ENCODE peak calls at places on chromosomes 1 and 21, in seven cellular contexts. One of them, this sample, is unnamed.

GRCh38 chr1:172408958-172409357 is 11.5 kb upstream of the C1orf105 start:
- DNase-seq in psoas muscle: no peak
- DNase-seq in SJCRH30: no peak
- DNase-seq in transverse colon: no peak
- DNase-seq in uterus: no peak
- DNase-seq in CD8-positive, alpha-beta memory T cell: no peak
- DNase-seq in colonic mucosa: no peak
- DNase-seq in this sample: no peak

GRCh38 chr1:225896937-225897549 is 8.1 kb upstream of the LEFTY1 start:
- DNase-seq in psoas muscle: peak; percentile 35
- DNase-seq in SJCRH30: peak; percentile 33
- DNase-seq in transverse colon: peak; percentile 77
- DNase-seq in uterus: no peak
- DNase-seq in CD8-positive, alpha-beta memory T cell: peak; percentile 46
- DNase-seq in colonic mucosa: peak; percentile 85
- DNase-seq in this sample: no peak

GRCh38 chr1:38615680-38616079 is 243.9 kb downstream of the RRAGC start:
- DNase-seq in psoas muscle: no peak
- DNase-seq in SJCRH30: no peak
- DNase-seq in transverse colon: no peak
- DNase-seq in uterus: no peak
- DNase-seq in CD8-positive, alpha-beta memory T cell: no peak
- DNase-seq in colonic mucosa: no peak
- DNase-seq in this sample: no peak

GRCh38 chr1:30140566-30140965 is 582.8 kb downstream of the MATN1 start:
- DNase-seq in psoas muscle: no peak
- DNase-seq in SJCRH30: no peak
- DNase-seq in transverse colon: no peak
- DNase-seq in uterus: no peak
- DNase-seq in CD8-positive, alpha-beta memory T cell: no peak
- DNase-seq in colonic mucosa: no peak
- DNase-seq in this sample: no peak

GRCh38 chr1:36708587-36708986 is 225.9 kb upstream of the CSF3R start:
- DNase-seq in psoas muscle: no peak
- DNase-seq in SJCRH30: no peak
- DNase-seq in transverse colon: no peak
- DNase-seq in uterus: no peak
- DNase-seq in CD8-positive, alpha-beta memory T cell: no peak
- DNase-seq in colonic mucosa: no peak
- DNase-seq in this sample: no peak

GRCh38 chr1:214574598-214575411 is 23.4 kb upstream of the PTPN14 start:
- DNase-seq in psoas muscle: no peak
- DNase-seq in SJCRH30: no peak
- DNase-seq in transverse colon: no peak
- DNase-seq in uterus: no peak
- DNase-seq in CD8-positive, alpha-beta memory T cell: no peak
- DNase-seq in colonic mucosa: no peak
- DNase-seq in this sample: no peak

GRCh38 chr1:243266231-243266630 is 10.4 kb downstream of the SDCCAG8 start:
- DNase-seq in psoas muscle: no peak
- DNase-seq in SJCRH30: no peak
- DNase-seq in transverse colon: no peak
- DNase-seq in uterus: no peak
- DNase-seq in CD8-positive, alpha-beta memory T cell: no peak
- DNase-seq in colonic mucosa: no peak
- DNase-seq in this sample: no peak

GRCh38 chr1:50702395-50702794 is 257.7 kb downstream of the FAF1 start:
- DNase-seq in psoas muscle: no peak
- DNase-seq in SJCRH30: peak; percentile 24
- DNase-seq in transverse colon: no peak
- DNase-seq in uterus: no peak
- DNase-seq in CD8-positive, alpha-beta memory T cell: no peak
- DNase-seq in colonic mucosa: no peak
- DNase-seq in this sample: no peak

GRCh38 chr1:147225193-147225730 is at the start of gene FMO5:
- DNase-seq in psoas muscle: peak; percentile 83
- DNase-seq in SJCRH30: peak; percentile 43
- DNase-seq in transverse colon: peak; percentile 77
- DNase-seq in uterus: peak; percentile 80
- DNase-seq in CD8-positive, alpha-beta memory T cell: peak; percentile 44
- DNase-seq in colonic mucosa: peak; percentile 83
- DNase-seq in this sample: peak; percentile 85

GRCh38 chr1:13593511-13594131 is 10.0 kb downstream of the PDPN start:
- DNase-seq in psoas muscle: peak; percentile 82
- DNase-seq in SJCRH30: no peak
- DNase-seq in transverse colon: peak; percentile 26
- DNase-seq in uterus: peak; percentile 69
- DNase-seq in CD8-positive, alpha-beta memory T cell: no peak
- DNase-seq in colonic mucosa: peak; percentile 24
- DNase-seq in this sample: no peak

GRCh38 chr1:164777518-164777917 is 218.5 kb downstream of the PBX1 start:
- DNase-seq in psoas muscle: no peak
- DNase-seq in SJCRH30: no peak
- DNase-seq in transverse colon: no peak
- DNase-seq in uterus: no peak
- DNase-seq in CD8-positive, alpha-beta memory T cell: no peak
- DNase-seq in colonic mucosa: no peak
- DNase-seq in this sample: no peak

GRCh38 chr1:2375246-2375922 is 16.0 kb downstream of the MORN1 start:
- DNase-seq in psoas muscle: peak; percentile 28
- DNase-seq in SJCRH30: no peak
- DNase-seq in transverse colon: peak; percentile 2
- DNase-seq in uterus: no peak
- DNase-seq in CD8-positive, alpha-beta memory T cell: no peak
- DNase-seq in colonic mucosa: no peak
- DNase-seq in this sample: peak; percentile 4

GRCh38 chr1:34786521-34787325 is 5.7 kb downstream of the GJB3 start:
- DNase-seq in psoas muscle: peak; percentile 67
- DNase-seq in SJCRH30: peak; percentile 84
- DNase-seq in transverse colon: peak; percentile 86
- DNase-seq in uterus: peak; percentile 33
- DNase-seq in CD8-positive, alpha-beta memory T cell: peak; percentile 27
- DNase-seq in colonic mucosa: peak; percentile 87
- DNase-seq in this sample: peak; percentile 72

GRCh38 chr1:23530089-23530749 is 814 bp downstream of the E2F2 start:
- DNase-seq in psoas muscle: no peak
- DNase-seq in SJCRH30: no peak
- DNase-seq in transverse colon: peak; percentile 38
- DNase-seq in uterus: no peak
- DNase-seq in CD8-positive, alpha-beta memory T cell: no peak
- DNase-seq in colonic mucosa: no peak
- DNase-seq in this sample: no peak

GRCh38 chr1:6208723-6209660 is 3.1 kb downstream of the RNF207 start:
- DNase-seq in psoas muscle: peak; percentile 74
- DNase-seq in SJCRH30: no peak
- DNase-seq in transverse colon: peak; percentile 54
- DNase-seq in uterus: no peak
- DNase-seq in CD8-positive, alpha-beta memory T cell: no peak
- DNase-seq in colonic mucosa: peak; percentile 37
- DNase-seq in this sample: peak; percentile 84

GRCh38 chr1:77347646-77348045 is 65.8 kb downstream of the AK5 start:
- DNase-seq in psoas muscle: no peak
- DNase-seq in SJCRH30: no peak
- DNase-seq in transverse colon: no peak
- DNase-seq in uterus: no peak
- DNase-seq in CD8-positive, alpha-beta memory T cell: no peak
- DNase-seq in colonic mucosa: no peak
- DNase-seq in this sample: no peak

GRCh38 chr1:230458509-230458908 is 32.4 kb upstream of the PGBD5 start:
- DNase-seq in psoas muscle: no peak
- DNase-seq in SJCRH30: no peak
- DNase-seq in transverse colon: no peak
- DNase-seq in uterus: no peak
- DNase-seq in CD8-positive, alpha-beta memory T cell: no peak
- DNase-seq in colonic mucosa: no peak
- DNase-seq in this sample: no peak

GRCh38 chr1:54980046-54980527 is 341 bp upstream of the TMEM61 start:
- DNase-seq in psoas muscle: no peak
- DNase-seq in SJCRH30: no peak
- DNase-seq in transverse colon: no peak
- DNase-seq in uterus: no peak
- DNase-seq in CD8-positive, alpha-beta memory T cell: no peak
- DNase-seq in colonic mucosa: no peak
- DNase-seq in this sample: no peak

GRCh38 chr21:41121785-41122415 is 46.1 kb upstream of the BACE2 start:
- DNase-seq in psoas muscle: peak; percentile 81
- DNase-seq in SJCRH30: peak; percentile 78
- DNase-seq in transverse colon: peak; percentile 90
- DNase-seq in uterus: peak; percentile 77
- DNase-seq in CD8-positive, alpha-beta memory T cell: no peak
- DNase-seq in colonic mucosa: peak; percentile 93
- DNase-seq in this sample: peak; percentile 84

GRCh38 chr1:42436794-42437458 is 18.9 kb downstream of the ZMYND12 start:
- DNase-seq in psoas muscle: no peak
- DNase-seq in SJCRH30: peak; percentile 30
- DNase-seq in transverse colon: no peak
- DNase-seq in uterus: no peak
- DNase-seq in CD8-positive, alpha-beta memory T cell: no peak
- DNase-seq in colonic mucosa: no peak
- DNase-seq in this sample: no peak

GRCh38 chr1:10446790-10447422 is 2.9 kb upstream of the CORT start:
- DNase-seq in psoas muscle: no peak
- DNase-seq in SJCRH30: no peak
- DNase-seq in transverse colon: no peak
- DNase-seq in uterus: no peak
- DNase-seq in CD8-positive, alpha-beta memory T cell: no peak
- DNase-seq in colonic mucosa: no peak
- DNase-seq in this sample: no peak

GRCh38 chr1:31413405-31414005 is 492 bp downstream of the SERINC2 start:
- DNase-seq in psoas muscle: peak; percentile 95
- DNase-seq in SJCRH30: peak; percentile 87
- DNase-seq in transverse colon: peak; percentile 90
- DNase-seq in uterus: peak; percentile 35
- DNase-seq in CD8-positive, alpha-beta memory T cell: no peak
- DNase-seq in colonic mucosa: peak; percentile 93
- DNase-seq in this sample: peak; percentile 77
- H3K27ac ChIP-seq in psoas muscle: peak overlapping the region; percentile 94
- H3K27ac ChIP-seq in SJCRH30: peak overlapping the region; percentile 89
- H3K27ac ChIP-seq in transverse colon: peak overlapping the region; percentile 97
- H3K27ac ChIP-seq in uterus: no peak overlapping the region
- H3K27ac ChIP-seq in CD8-positive, alpha-beta memory T cell: no peak overlapping the region
- H3K27ac ChIP-seq in colonic mucosa: peak overlapping the region; percentile 84
- H3K27ac ChIP-seq in this sample: no peak overlapping the region

DNA sequence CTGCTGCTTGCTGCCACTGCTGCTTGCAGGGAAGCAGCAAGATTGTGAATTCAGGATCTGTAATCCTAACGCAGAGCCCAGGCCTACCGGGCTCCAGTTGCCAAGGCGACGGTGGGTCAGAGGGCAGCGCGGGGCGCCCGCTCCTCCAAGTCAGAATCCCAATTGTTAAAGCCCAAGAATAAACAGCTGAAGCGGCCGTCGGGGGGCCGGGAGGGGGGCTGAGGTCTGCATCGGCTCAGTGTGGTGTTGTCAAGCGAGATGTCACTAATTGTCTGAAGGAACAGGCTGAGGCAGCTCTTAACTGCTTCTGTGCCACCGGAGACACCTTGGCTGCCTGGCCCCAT is 36.8 kb downstream of the AHDC1 start:
- DNase-seq in psoas muscle: no peak
- DNase-seq in SJCRH30: no peak
- DNase-seq in transverse colon: no peak
- DNase-seq in uterus: peak; percentile 33
- DNase-seq in CD8-positive, alpha-beta memory T cell: no peak
- DNase-seq in colonic mucosa: no peak
- DNase-seq in this sample: no peak
- H3K4me1 ChIP-seq in psoas muscle: peaks cover 94% of the 10 kb centered on the region
- H3K4me1 ChIP-seq in SJCRH30: peaks cover 67% of the 10 kb centered on the region
- H3K4me1 ChIP-seq in transverse colon: peaks cover 72% of the 10 kb centered on the region
- H3K4me1 ChIP-seq in uterus: peaks cover 33% of the 10 kb centered on the region
- H3K4me1 ChIP-seq in CD8-positive, alpha-beta memory T cell: peaks cover 36% of the 10 kb centered on the region
- H3K4me1 ChIP-seq in colonic mucosa: peaks cover 37% of the 10 kb centered on the region
- H3K4me1 ChIP-seq in this sample: peaks cover 70% of the 10 kb centered on the region

GRCh38 chr1:240691521-240692338 is 79.8 kb upstream of the GREM2 start:
- DNase-seq in psoas muscle: peak; percentile 77
- DNase-seq in SJCRH30: peak; percentile 49
- DNase-seq in transverse colon: peak; percentile 19
- DNase-seq in uterus: peak; percentile 22
- DNase-seq in CD8-positive, alpha-beta memory T cell: no peak
- DNase-seq in colonic mucosa: peak; percentile 35
- DNase-seq in this sample: no peak
- H3K4me3 ChIP-seq in psoas muscle: no peak overlapping the region
- H3K4me3 ChIP-seq in SJCRH30: no peak overlapping the region
- H3K4me3 ChIP-seq in transverse colon: no peak overlapping the region
- H3K4me3 ChIP-seq in uterus: no peak overlapping the region
- H3K4me3 ChIP-seq in CD8-positive, alpha-beta memory T cell: no peak overlapping the region
- H3K4me3 ChIP-seq in colonic mucosa: no peak overlapping the region
- H3K4me3 ChIP-seq in this sample: no peak overlapping the region

GRCh38 chr1:47921935-47922415 is 75.2 kb downstream of the TRABD2B start:
- DNase-seq in psoas muscle: no peak
- DNase-seq in SJCRH30: no peak
- DNase-seq in transverse colon: no peak
- DNase-seq in uterus: no peak
- DNase-seq in CD8-positive, alpha-beta memory T cell: no peak
- DNase-seq in colonic mucosa: no peak
- DNase-seq in this sample: no peak

GRCh38 chr1:47915677-47916353 is 81.4 kb downstream of the TRABD2B start:
- DNase-seq in psoas muscle: no peak
- DNase-seq in SJCRH30: peak; percentile 82
- DNase-seq in transverse colon: no peak
- DNase-seq in uterus: no peak
- DNase-seq in CD8-positive, alpha-beta memory T cell: no peak
- DNase-seq in colonic mucosa: no peak
- DNase-seq in this sample: no peak

GRCh38 chr1:47918257-47918867 is 78.8 kb downstream of the TRABD2B start:
- DNase-seq in psoas muscle: no peak
- DNase-seq in SJCRH30: peak; percentile 46
- DNase-seq in transverse colon: no peak
- DNase-seq in uterus: no peak
- DNase-seq in CD8-positive, alpha-beta memory T cell: no peak
- DNase-seq in colonic mucosa: no peak
- DNase-seq in this sample: no peak

GRCh38 chr1:47917696-47918095 is 79.5 kb downstream of the TRABD2B start:
- DNase-seq in psoas muscle: no peak
- DNase-seq in SJCRH30: no peak
- DNase-seq in transverse colon: no peak
- DNase-seq in uterus: no peak
- DNase-seq in CD8-positive, alpha-beta memory T cell: no peak
- DNase-seq in colonic mucosa: no peak
- DNase-seq in this sample: no peak

DNA sequence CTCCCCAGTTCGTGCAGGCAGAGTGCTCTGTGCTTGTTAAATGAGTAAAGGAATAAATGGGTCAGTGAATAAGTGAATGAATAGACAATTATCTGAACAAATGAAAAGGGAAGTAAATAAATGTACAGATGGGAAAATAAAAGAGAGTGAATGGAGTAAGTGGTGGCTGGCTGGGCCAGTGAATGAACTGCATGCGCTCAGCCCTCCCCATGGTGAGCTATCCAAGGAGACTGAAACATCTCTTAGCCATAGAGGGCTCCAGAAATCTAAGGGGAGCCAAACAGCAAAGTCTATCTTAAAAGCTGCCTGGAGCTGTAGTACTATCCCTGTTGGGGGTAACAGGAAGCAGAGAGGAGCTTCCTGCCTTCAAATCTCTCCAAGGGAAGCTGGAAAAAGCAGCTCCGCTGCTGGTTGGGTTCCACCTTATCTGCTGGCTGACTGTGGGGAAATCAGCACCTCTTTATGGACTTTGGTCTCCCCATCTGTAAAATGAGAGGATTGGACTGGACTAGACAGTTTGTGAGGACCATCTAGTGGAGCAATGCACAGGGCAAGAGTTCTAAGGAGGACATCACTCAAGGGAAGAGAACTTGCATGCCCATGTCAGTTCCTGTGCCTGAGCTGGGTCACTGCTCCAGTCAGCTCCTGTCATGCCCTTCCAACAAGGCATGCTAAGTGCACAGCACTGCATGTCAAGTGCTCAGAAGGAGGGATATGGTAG is 77.9 kb downstream of the TRABD2B start:
- DNase-seq in psoas muscle: no peak
- DNase-seq in SJCRH30: no peak
- DNase-seq in transverse colon: no peak
- DNase-seq in uterus: no peak
- DNase-seq in CD8-positive, alpha-beta memory T cell: no peak
- DNase-seq in colonic mucosa: no peak
- DNase-seq in this sample: no peak
- H3K27ac ChIP-seq in psoas muscle: no peak overlapping the region
- H3K27ac ChIP-seq in SJCRH30: no peak overlapping the region
- H3K27ac ChIP-seq in transverse colon: no peak overlapping the region
- H3K27ac ChIP-seq in uterus: no peak overlapping the region
- H3K27ac ChIP-seq in CD8-positive, alpha-beta memory T cell: no peak overlapping the region
- H3K27ac ChIP-seq in colonic mucosa: no peak overlapping the region
- H3K27ac ChIP-seq in this sample: no peak overlapping the region

This sample was measured in right cardiac atrium.